ENCODE peak calls at places on chromosomes 4 and X, in five cellular contexts. One of them, this sample, is unnamed.

GRCh38 chr4:30916337-30917274 is 196.4 kb downstream of the PCDH7 start:
- DNase-seq in fibroblast of lung: no peak
- DNase-seq in IMR-90: no peak
- DNase-seq in fibroblast of mammary gland: no peak
- DNase-seq in GM23338: no peak
- DNase-seq in this sample: no peak

GRCh38 chr4:85741421-85741820 is 266.5 kb downstream of the ARHGAP24 start:
- DNase-seq in fibroblast of lung: no peak
- DNase-seq in IMR-90: no peak
- DNase-seq in fibroblast of mammary gland: no peak
- DNase-seq in GM23338: no peak
- DNase-seq in this sample: no peak

GRCh38 chrX:12567857-12568256 is 223.4 kb upstream of the PRPS2 start:
- DNase-seq in fibroblast of lung: no peak
- DNase-seq in IMR-90: peak; percentile 13
- DNase-seq in fibroblast of mammary gland: peak; percentile 25
- DNase-seq in GM23338: peak; percentile 15
- DNase-seq in this sample: peak; percentile 17

GRCh38 chrX:106159861-106160282 is 8.2 kb upstream of the PWWP3B start:
- DNase-seq in fibroblast of lung: no peak
- DNase-seq in IMR-90: no peak
- DNase-seq in fibroblast of mammary gland: no peak
- DNase-seq in GM23338: no peak
- DNase-seq in this sample: no peak

GRCh38 chrX:46812445-46812844 is 24.4 kb upstream of the RP2 start:
- DNase-seq in fibroblast of lung: no peak
- DNase-seq in IMR-90: no peak
- DNase-seq in fibroblast of mammary gland: no peak
- DNase-seq in GM23338: no peak
- DNase-seq in this sample: no peak

GRCh38 chr4:76434901-76435688 is at the start of gene SHROOM3:
- DNase-seq in fibroblast of lung: peak; percentile 55
- DNase-seq in IMR-90: no peak
- DNase-seq in fibroblast of mammary gland: no peak
- DNase-seq in GM23338: peak; percentile 72
- DNase-seq in this sample: peak; percentile 22

GRCh38 chr4:113901994-113902787 is 77.3 kb downstream of the ARSJ start:
- DNase-seq in fibroblast of lung: no peak
- DNase-seq in IMR-90: no peak
- DNase-seq in fibroblast of mammary gland: no peak
- DNase-seq in GM23338: no peak
- DNase-seq in this sample: no peak

GRCh38 chr4:185838104-185838452 is 26.1 kb upstream of the SORBS2 start:
- DNase-seq in fibroblast of lung: no peak
- DNase-seq in IMR-90: no peak
- DNase-seq in fibroblast of mammary gland: no peak
- DNase-seq in GM23338: peak; percentile 76
- DNase-seq in this sample: no peak

GRCh38 chrX:28549839-28550238 is 37.4 kb upstream of the IL1RAPL1 start:
- DNase-seq in fibroblast of lung: no peak
- DNase-seq in IMR-90: no peak
- DNase-seq in fibroblast of mammary gland: no peak
- DNase-seq in GM23338: peak; percentile 21
- DNase-seq in this sample: no peak

GRCh38 chr4:148166132-148166531 is 276.1 kb downstream of the NR3C2 start:
- DNase-seq in fibroblast of lung: peak; percentile 4
- DNase-seq in IMR-90: no peak
- DNase-seq in fibroblast of mammary gland: peak; percentile 15
- DNase-seq in GM23338: no peak
- DNase-seq in this sample: peak; percentile 4

GRCh38 chr4:121873604-121874003 is 3.3 kb upstream of the BBS7 start:
- DNase-seq in fibroblast of lung: no peak
- DNase-seq in IMR-90: no peak
- DNase-seq in fibroblast of mammary gland: no peak
- DNase-seq in GM23338: no peak
- DNase-seq in this sample: no peak

GRCh38 chr4:85956296-85956955 is 403.4 kb downstream of the MAPK10 start:
- DNase-seq in fibroblast of lung: no peak
- DNase-seq in IMR-90: no peak
- DNase-seq in fibroblast of mammary gland: no peak
- DNase-seq in GM23338: no peak
- DNase-seq in this sample: no peak

GRCh38 chr4:70892086-70892769 is 9.9 kb upstream of the MOB1B start:
- DNase-seq in fibroblast of lung: no peak
- DNase-seq in IMR-90: no peak
- DNase-seq in fibroblast of mammary gland: no peak
- DNase-seq in GM23338: no peak
- DNase-seq in this sample: no peak

GRCh38 chrX:132433001-132433400 is 55.8 kb downstream of the MBNL3 start:
- DNase-seq in fibroblast of lung: no peak
- DNase-seq in IMR-90: no peak
- DNase-seq in fibroblast of mammary gland: no peak
- DNase-seq in GM23338: peak; percentile 54
- DNase-seq in this sample: peak; percentile 8

GRCh38 chr4:185201983-185202962 is 1.5 kb downstream of the CFAP97 start:
- DNase-seq in fibroblast of lung: peak; percentile 42
- DNase-seq in IMR-90: peak; percentile 42
- DNase-seq in fibroblast of mammary gland: peak; percentile 27
- DNase-seq in GM23338: peak; percentile 51
- DNase-seq in this sample: peak; percentile 45

GRCh38 chr4:86011117-86011516 is 348.7 kb downstream of the MAPK10 start:
- DNase-seq in fibroblast of lung: peak; percentile 96
- DNase-seq in IMR-90: peak; percentile 77
- DNase-seq in fibroblast of mammary gland: peak; percentile 99
- DNase-seq in GM23338: no peak
- DNase-seq in this sample: peak; percentile 96

GRCh38 chr4:90080116-90080515 is 47.1 kb upstream of the CCSER1 start:
- DNase-seq in fibroblast of lung: no peak
- DNase-seq in IMR-90: no peak
- DNase-seq in fibroblast of mammary gland: no peak
- DNase-seq in GM23338: no peak
- DNase-seq in this sample: no peak

GRCh38 chrX:135688137-135688536 is 25.3 kb upstream of the CT45A1 start:
- DNase-seq in fibroblast of lung: no peak
- DNase-seq in IMR-90: no peak
- DNase-seq in fibroblast of mammary gland: no peak
- DNase-seq in GM23338: peak; percentile 60
- DNase-seq in this sample: no peak

GRCh38 chrX:72029473-72030411 is 102.0 kb downstream of the RTL5 start:
- DNase-seq in fibroblast of lung: peak; percentile 93
- DNase-seq in IMR-90: peak; percentile 90
- DNase-seq in fibroblast of mammary gland: peak; percentile 93
- DNase-seq in GM23338: no peak
- DNase-seq in this sample: peak; percentile 73

DNA sequence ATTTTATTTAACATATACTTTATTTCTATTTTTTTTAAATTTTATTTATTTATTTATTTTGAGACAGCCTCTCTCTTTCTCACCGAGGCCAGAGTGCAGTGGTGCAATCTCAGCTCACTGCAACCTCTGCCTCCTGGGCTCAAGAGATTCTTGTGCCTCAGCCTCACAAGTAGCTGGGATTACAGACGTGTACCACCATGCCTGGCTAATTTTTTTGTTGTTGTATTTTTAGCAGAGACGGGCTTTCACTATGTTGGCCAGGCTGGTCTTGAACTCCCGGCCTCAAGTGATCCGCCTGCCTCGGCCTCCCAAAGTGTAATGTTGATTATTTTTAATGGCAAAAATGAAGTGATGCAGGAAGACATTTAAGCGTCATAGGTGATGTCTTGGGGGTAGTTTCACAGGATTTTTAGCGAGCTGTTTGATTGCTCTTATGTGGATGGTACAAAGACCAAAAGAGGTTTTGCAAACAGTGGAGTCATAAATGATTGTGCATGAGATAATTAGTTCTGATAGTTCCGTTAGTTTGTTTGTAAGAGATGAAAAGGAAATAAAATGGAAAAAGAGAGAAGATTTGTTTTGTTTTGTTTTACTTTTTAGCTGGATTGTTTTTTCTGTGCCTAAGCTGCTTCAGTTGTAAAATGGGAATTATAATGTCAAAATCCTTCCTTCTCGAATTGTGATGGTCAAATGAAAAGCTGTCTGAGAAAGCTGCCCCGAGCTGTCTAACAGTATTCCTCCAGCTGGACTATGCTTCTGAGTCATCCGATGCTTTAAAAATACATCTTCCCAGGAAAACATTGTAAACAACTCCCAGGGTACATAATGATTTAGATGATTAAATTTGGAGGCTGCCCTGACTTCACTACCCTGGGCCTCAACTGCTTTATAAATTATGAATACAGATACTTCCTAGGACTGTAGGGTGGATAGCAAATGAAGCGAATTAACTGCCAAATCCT is 14.7 kb downstream of the RHOH start:
- DNase-seq in fibroblast of lung: no peak
- DNase-seq in IMR-90: peak; percentile 41
- DNase-seq in fibroblast of mammary gland: peak; percentile 61
- DNase-seq in GM23338: no peak
- DNase-seq in this sample: peak; percentile 34
- H3K4me3 ChIP-seq in fibroblast of lung: no peak overlapping the region
- H3K4me3 ChIP-seq in IMR-90: no peak overlapping the region
- H3K4me3 ChIP-seq in fibroblast of mammary gland: no peak overlapping the region
- H3K4me3 ChIP-seq in GM23338: no peak overlapping the region
- H3K4me3 ChIP-seq in this sample: no peak overlapping the region

DNA sequence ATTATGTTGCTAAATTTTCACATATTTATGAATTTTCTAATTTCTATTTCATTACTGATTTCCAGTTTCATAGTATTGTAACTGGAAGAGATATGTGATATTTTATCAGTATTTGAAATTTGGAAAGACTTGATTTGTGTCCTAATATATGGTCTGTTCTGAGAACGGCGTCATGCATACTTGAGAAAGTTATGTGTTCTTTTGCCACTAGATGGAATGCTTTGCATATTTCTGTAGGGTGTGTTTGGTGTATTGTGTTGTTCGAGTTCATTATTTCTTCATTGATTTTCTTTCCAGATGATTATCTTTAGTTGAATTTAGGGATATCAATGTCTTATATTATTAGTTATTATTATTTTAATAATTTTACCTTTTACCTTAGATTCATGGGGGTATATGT is 110.6 kb upstream of the ITM2A start:
- DNase-seq in fibroblast of lung: no peak
- DNase-seq in IMR-90: no peak
- DNase-seq in fibroblast of mammary gland: no peak
- DNase-seq in GM23338: no peak
- DNase-seq in this sample: no peak
- TF ChIP-seq CTCF in fibroblast of lung: no peak
- TF ChIP-seq CTCF in IMR-90: no peak
- TF ChIP-seq CTCF in fibroblast of mammary gland: no peak
- TF ChIP-seq CTCF in GM23338: no peak
- TF ChIP-seq CTCF in this sample: no peak

DNA sequence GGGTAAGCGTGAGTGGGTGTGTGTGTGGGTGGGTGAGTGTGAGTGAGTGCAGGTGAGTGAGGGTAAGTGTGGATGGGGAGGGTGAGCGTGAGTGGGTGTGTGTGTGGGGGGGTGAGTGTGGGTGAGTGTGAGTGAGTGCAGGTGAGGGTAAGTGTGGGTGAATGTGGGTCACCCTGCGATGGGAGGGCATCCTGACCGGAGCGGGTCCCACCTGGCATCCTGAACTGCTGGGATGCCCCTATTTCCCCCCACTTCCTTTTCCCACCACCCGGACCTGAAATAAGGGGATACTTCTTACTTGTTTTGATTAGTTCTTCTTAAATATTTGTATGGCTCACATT is 49.5 kb downstream of the ING2 start:
- DNase-seq in fibroblast of lung: no peak
- DNase-seq in IMR-90: no peak
- DNase-seq in fibroblast of mammary gland: no peak
- DNase-seq in GM23338: no peak
- DNase-seq in this sample: no peak
- H3K4me3 ChIP-seq in fibroblast of lung: no peak overlapping the region
- H3K4me3 ChIP-seq in IMR-90: no peak overlapping the region
- H3K4me3 ChIP-seq in fibroblast of mammary gland: no peak overlapping the region
- H3K4me3 ChIP-seq in GM23338: no peak overlapping the region
- H3K4me3 ChIP-seq in this sample: no peak overlapping the region

GRCh38 chrX:114344756-114345155 is 239.1 kb upstream of the HTR2C start:
- DNase-seq in fibroblast of lung: peak; percentile 18
- DNase-seq in IMR-90: peak; percentile 22
- DNase-seq in fibroblast of mammary gland: peak; percentile 63
- DNase-seq in GM23338: peak; percentile 68
- DNase-seq in this sample: peak; percentile 50
- TF ChIP-seq CTCF in fibroblast of lung: peak; percentile 60
- TF ChIP-seq CTCF in IMR-90: peak; percentile 50
- TF ChIP-seq CTCF in fibroblast of mammary gland: peak; percentile 83
- TF ChIP-seq CTCF in GM23338: peak; percentile 70
- TF ChIP-seq CTCF in this sample: peak; percentile 56

GRCh38 chr4:15755321-15755750 is 22.8 kb upstream of the CD38 start:
- DNase-seq in fibroblast of lung: peak; percentile 84
- DNase-seq in IMR-90: peak; percentile 69
- DNase-seq in fibroblast of mammary gland: peak; percentile 55
- DNase-seq in GM23338: no peak
- DNase-seq in this sample: peak; percentile 85

GRCh38 chr4:15755781-15756180 is 22.3 kb upstream of the CD38 start:
- DNase-seq in fibroblast of lung: peak; percentile 41
- DNase-seq in IMR-90: peak; percentile 12
- DNase-seq in fibroblast of mammary gland: no peak
- DNase-seq in GM23338: no peak
- DNase-seq in this sample: peak; percentile 42

GRCh38 chr4:15758294-15758693 is 19.8 kb upstream of the CD38 start:
- DNase-seq in fibroblast of lung: no peak
- DNase-seq in IMR-90: no peak
- DNase-seq in fibroblast of mammary gland: no peak
- DNase-seq in GM23338: no peak
- DNase-seq in this sample: no peak

GRCh38 chr4:15757084-15757483 is 21.0 kb upstream of the CD38 start:
- DNase-seq in fibroblast of lung: no peak
- DNase-seq in IMR-90: no peak
- DNase-seq in fibroblast of mammary gland: no peak
- DNase-seq in GM23338: no peak
- DNase-seq in this sample: no peak

DNA sequence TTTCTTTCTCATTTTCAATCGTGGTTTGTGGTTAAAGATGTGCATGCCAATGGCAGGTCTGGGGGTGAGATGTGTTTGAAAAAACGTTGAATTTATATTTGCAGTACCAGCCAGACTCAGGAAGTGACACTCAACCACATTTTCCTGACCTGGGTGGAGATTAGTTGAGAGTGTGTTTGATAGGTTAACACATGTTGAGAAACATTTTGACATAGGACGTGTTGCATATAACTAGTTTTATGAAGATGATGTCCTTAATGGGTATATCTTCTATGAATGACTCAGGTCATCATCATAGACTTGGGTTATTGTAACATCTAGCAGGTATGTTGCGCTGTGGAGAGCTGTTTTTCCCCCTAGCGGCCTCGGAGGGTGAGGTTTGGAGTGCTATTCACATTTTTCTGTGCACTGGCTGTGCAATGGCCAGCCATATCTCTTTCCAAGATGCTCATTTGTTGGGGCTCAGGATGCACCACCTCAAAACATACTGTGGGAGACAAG is 21.7 kb upstream of the CD38 start:
- DNase-seq in fibroblast of lung: peak; percentile 72
- DNase-seq in IMR-90: peak; percentile 26
- DNase-seq in fibroblast of mammary gland: peak; percentile 8
- DNase-seq in GM23338: no peak
- DNase-seq in this sample: peak; percentile 73
- H3K4me3 ChIP-seq in fibroblast of lung: no peak overlapping the region
- H3K4me3 ChIP-seq in IMR-90: no peak overlapping the region
- H3K4me3 ChIP-seq in fibroblast of mammary gland: no peak overlapping the region
- H3K4me3 ChIP-seq in GM23338: no peak overlapping the region
- H3K4me3 ChIP-seq in this sample: no peak overlapping the region

GRCh38 chrX:70172226-70172625 is 5.1 kb upstream of the DGAT2L6 start:
- DNase-seq in fibroblast of lung: peak; percentile 29
- DNase-seq in IMR-90: peak; percentile 29
- DNase-seq in fibroblast of mammary gland: peak; percentile 66
- DNase-seq in GM23338: no peak
- DNase-seq in this sample: peak; percentile 13
- TF ChIP-seq CTCF in fibroblast of lung: no peak
- TF ChIP-seq CTCF in IMR-90: no peak
- TF ChIP-seq CTCF in fibroblast of mammary gland: no peak
- TF ChIP-seq CTCF in GM23338: no peak
- TF ChIP-seq CTCF in this sample: no peak

GRCh38 chr4:112646632-112647537 is 9.9 kb downstream of the LARP7 start:
- DNase-seq in fibroblast of lung: no peak
- DNase-seq in IMR-90: no peak
- DNase-seq in fibroblast of mammary gland: no peak
- DNase-seq in GM23338: no peak
- DNase-seq in this sample: no peak
- H3K4me3 ChIP-seq in fibroblast of lung: no peak overlapping the region
- H3K4me3 ChIP-seq in IMR-90: no peak overlapping the region
- H3K4me3 ChIP-seq in fibroblast of mammary gland: no peak overlapping the region
- H3K4me3 ChIP-seq in GM23338: peak overlapping the region; percentile 69
- H3K4me3 ChIP-seq in this sample: no peak overlapping the region

This sample was measured in choroid plexus epithelial cell.